ENCODE peak calls at places on chromosome 22, in ten cellular contexts. O is EL; W is GM23338; T is type B pancreatic cell; P is amniotic stem cell; K is pancreas; U is posterior cingulate gyrus; A is cardiac fibroblast; C is neural crest cell; S is activated naive CD8-positive, alpha-beta T cell treated with anti-CD3 and anti-CD28 coated beads, Interleukin-2, amount 50 U/mL, for 16 hours. H is an unnamed sample.

GRCh38 chr22:27100789-27101188 is 443.4 kb downstream of the MIAT start:
- DNase-seq in T (peak; percentile 80), C (peak; percentile 56), W (peak; percentile 72), P (no peak), A (peak; percentile 53), K (no peak), O (peak; percentile 63), U (no peak), S (no peak), H (no peak)

GRCh38 chr22:30864441-30865420 is 103.8 kb downstream of the MORC2 start:
- DNase-seq in P (no peak), K (no peak), T (peak; percentile 63), A (no peak), W (no peak), O (no peak), C (no peak), U (no peak), S (no peak), H (no peak)

GRCh38 chr22:20641198-20641892 is 132.6 kb upstream of the SERPIND1 start:
- DNase-seq in T (no peak), P (no peak), O (no peak), U (no peak), A (no peak), C (no peak), K (no peak), S (no peak), W (no peak), H (no peak)

GRCh38 chr22:20963201-20964052 is 3.6 kb upstream of the AIFM3 start:
- DNase-seq in T (no peak), P (no peak), O (no peak), K (no peak), A (no peak), W (no peak), S (no peak), U (no peak), C (no peak), H (no peak)

GRCh38 chr22:41401781-41402648 is 20.3 kb downstream of the TEF start:
- DNase-seq in P (peak; percentile 75), U (peak; percentile 90), O (peak; percentile 82), A (peak; percentile 88), W (no peak), S (no peak), T (no peak), C (no peak), K (peak; percentile 82), H (peak; percentile 94)

GRCh38 chr22:31272522-31273446 is 19.5 kb downstream of the PIK3IP1 start:
- DNase-seq in O (peak; percentile 66), T (no peak), C (peak; percentile 65), K (no peak), P (peak; percentile 32), U (peak; percentile 66), A (peak; percentile 78), S (peak; percentile 17), W (peak; percentile 91), H (no peak)

GRCh38 chr22:41826430-41827383 is 6.2 kb upstream of the SREBF2 start:
- DNase-seq in S (no peak), W (no peak), U (no peak), O (no peak), A (peak; percentile 35), P (no peak), K (no peak), C (no peak), T (no peak), H (peak; percentile 22)

GRCh38 chr22:48578138-48579034 is 1249.3 kb downstream of the BRD1 start:
- DNase-seq in W (no peak), C (peak; percentile 31), P (no peak), U (no peak), T (no peak), K (no peak), A (no peak), O (no peak), S (no peak), H (no peak)

GRCh38 chr22:28819253-28820096 is 19.1 kb upstream of the XBP1 start:
- DNase-seq in W (no peak), K (peak; percentile 93), A (no peak), S (no peak), T (no peak), O (no peak), C (no peak), P (no peak), U (no peak), H (no peak)

GRCh38 chr22:39097098-39098020 is at the start of gene APOBEC3H:
- DNase-seq in S (no peak), A (peak; percentile 9), C (no peak), U (no peak), W (no peak), P (no peak), O (peak; percentile 47), K (no peak), T (no peak), H (no peak)

H was measured in heart left ventricle.